ENCODE peak calls at places on chromosomes 4 and X, in five cellular contexts. U, R, Y, T and Q are unnamed samples.

GRCh38 chr4:3423406-3423805 is 18.4 kb upstream of the HGFAC start:
- DNase-seq in U (no peak), R (no peak), Y (no peak), T (no peak), Q (no peak)

GRCh38 chrX:88886908-88887307 is 139.9 kb downstream of the CPXCR1 start:
- DNase-seq in U (no peak), R (no peak), Y (no peak), T (no peak), Q (no peak)

GRCh38 chr4:159015862-159016261 is 87.0 kb upstream of the RAPGEF2 start:
- DNase-seq in U (peak), R (no peak), Y (no peak), T (no peak), Q (peak)

GRCh38 chr4:169440446-169440845 is 169.7 kb upstream of the SH3RF1 start:
- DNase-seq in U (no peak), R (peak), Y (peak), T (no peak), Q (no peak)

GRCh38 chr4:2942037-2942531 is 21.1 kb downstream of the NOP14 start:
- DNase-seq in U (no peak), R (no peak), Y (no peak), T (no peak), Q (no peak)

GRCh38 chr4:4901877-4902276 is 42.4 kb downstream of the MSX1 start:
- DNase-seq in U (no peak), R (no peak), Y (no peak), T (no peak), Q (no peak)

GRCh38 chr4:141771889-141772830 is 135.8 kb downstream of the IL15 start:
- DNase-seq in U (no peak), R (no peak), Y (no peak), T (no peak), Q (no peak)

GRCh38 chr4:13548984-13549546 is 4.8 kb upstream of the NKX3-2 start:
- DNase-seq in U (peak), R (peak), Y (no peak), T (peak), Q (peak)

GRCh38 chrX:10756365-10756915 is 136.1 kb upstream of the MID1 start:
- DNase-seq in U (peak), R (no peak), Y (peak), T (no peak), Q (peak)

GRCh38 chr4:41655177-41655576 is 93.3 kb downstream of the PHOX2B start:
- DNase-seq in U (peak), R (no peak), Y (no peak), T (no peak), Q (no peak)

GRCh38 chrX:108399427-108400165 is 38.6 kb downstream of the COL4A6 start:
- DNase-seq in U (no peak), R (no peak), Y (no peak), T (no peak), Q (peak)

GRCh38 chrX:84186603-84187358 is 1.2 kb downstream of the RPS6KA6 start:
- DNase-seq in U (no peak), R (no peak), Y (no peak), T (no peak), Q (no peak)

GRCh38 chr4:52750819-52751348 is 341 bp downstream of the ERVMER34-1 start:
- DNase-seq in U (no peak), R (no peak), Y (no peak), T (no peak), Q (peak)

GRCh38 chr4:83961575-83961974 is 425.7 kb downstream of the GPAT3 start:
- DNase-seq in U (peak), R (no peak), Y (no peak), T (no peak), Q (no peak)